ENCODE peak calls at places on chromosomes 7 and 10, in four cellular contexts. N is GM12878, J is HCT116, G is HepG2. Z is an unnamed sample.

GRCh38 chr10:89515031-89515841 is 20.2 kb downstream of the SLC16A12 start:
- DNase-seq in N (no peak), J (no peak), G (no peak), Z (no peak)

GRCh38 chr7:155865830-155866545 is 53.7 kb upstream of the SHH start:
- DNase-seq in N (no peak), J (no peak), G (no peak), Z (no peak)

GRCh38 chr10:46264737-46265368 is 21.9 kb upstream of the ANTXRL start:
- DNase-seq in N (no peak), J (no peak), G (no peak), Z (no peak)

GRCh38 chr10:3452234-3452633 is 279.7 kb upstream of the PITRM1 start:
- DNase-seq in N (no peak), J (no peak), G (no peak), Z (peak)

GRCh38 chr10:72318383-72319262 is 36.1 kb downstream of the DNAJB12 start:
- DNase-seq in N (no peak), J (no peak), G (no peak), Z (no peak)

GRCh38 chr7:44348300-44348699 is 22.9 kb upstream of the CAMK2B start:
- DNase-seq in N (no peak), J (peak), G (peak), Z (peak)

GRCh38 chr10:110083884-110084283 is 76.1 kb downstream of the ADD3 start:
- DNase-seq in N (no peak), J (no peak), G (no peak), Z (no peak)

GRCh38 chr7:78095549-78095948 is 297.0 kb downstream of the PHTF2 start:
- DNase-seq in N (no peak), J (no peak), G (no peak), Z (no peak)

GRCh38 chr10:69481280-69481679 is 30.0 kb downstream of the TSPAN15 start:
- DNase-seq in N (no peak), J (no peak), G (no peak), Z (no peak)

GRCh38 chr10:61159253-61159652 is 215.3 kb upstream of the RHOBTB1 start:
- DNase-seq in N (no peak), J (no peak), G (no peak), Z (no peak)

DNA sequence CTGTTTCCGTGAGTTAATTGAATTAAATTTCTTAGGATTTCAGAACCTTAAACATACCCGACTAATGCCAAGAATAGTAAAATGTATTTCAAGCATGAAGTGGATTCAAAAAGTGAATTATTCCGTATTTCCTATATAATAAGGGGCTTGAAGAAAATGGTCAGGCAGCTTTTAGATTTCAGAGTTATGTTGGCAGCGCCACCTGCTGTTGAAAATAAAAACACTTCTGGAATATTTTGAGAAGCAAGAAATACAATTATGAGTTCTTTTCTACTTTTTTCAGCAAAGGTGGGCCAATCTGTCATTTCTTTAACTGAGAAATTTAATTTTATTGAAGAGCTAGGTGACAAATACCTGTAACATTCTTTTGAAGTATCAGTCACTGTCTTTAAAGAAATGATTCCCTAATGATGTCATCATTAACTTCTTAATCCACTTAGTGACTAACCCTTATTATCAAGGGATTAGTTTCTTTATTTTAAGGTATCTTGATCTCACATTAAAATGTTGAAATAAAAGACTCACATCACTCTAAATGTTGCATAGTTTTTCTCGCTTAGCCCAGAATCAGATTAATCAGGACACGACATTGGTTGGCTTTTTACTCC is 36.6 kb upstream of the AGR3 start:
- DNase-seq in N (no peak), J (peak), G (peak), Z (peak)
- TF ChIP-seq ZNF274 in N (no peak), J (no peak), G (no peak), Z (no peak)

GRCh38 chr10:67836491-67836890 is 1.5 kb downstream of the DNAJC12 start:
- DNase-seq in N (no peak), J (no peak), G (no peak), Z (no peak)
- TF ChIP-seq ZNF274 in N (no peak), J (no peak), G (no peak), Z (no peak)

GRCh38 chr7:151706568-151707469 is 170.1 kb downstream of the PRKAG2 start:
- DNase-seq in N (no peak), J (no peak), G (no peak), Z (no peak)

GRCh38 chr7:151702961-151703360 is 174.0 kb downstream of the PRKAG2 start:
- DNase-seq in N (no peak), J (no peak), G (no peak), Z (no peak)

GRCh38 chr7:151704969-151705743 is 171.8 kb downstream of the PRKAG2 start:
- DNase-seq in N (no peak), J (no peak), G (no peak), Z (no peak)

GRCh38 chr7:151705744-151706567 is 171.0 kb downstream of the PRKAG2 start:
- DNase-seq in N (no peak), J (peak), G (peak), Z (no peak)

DNA sequence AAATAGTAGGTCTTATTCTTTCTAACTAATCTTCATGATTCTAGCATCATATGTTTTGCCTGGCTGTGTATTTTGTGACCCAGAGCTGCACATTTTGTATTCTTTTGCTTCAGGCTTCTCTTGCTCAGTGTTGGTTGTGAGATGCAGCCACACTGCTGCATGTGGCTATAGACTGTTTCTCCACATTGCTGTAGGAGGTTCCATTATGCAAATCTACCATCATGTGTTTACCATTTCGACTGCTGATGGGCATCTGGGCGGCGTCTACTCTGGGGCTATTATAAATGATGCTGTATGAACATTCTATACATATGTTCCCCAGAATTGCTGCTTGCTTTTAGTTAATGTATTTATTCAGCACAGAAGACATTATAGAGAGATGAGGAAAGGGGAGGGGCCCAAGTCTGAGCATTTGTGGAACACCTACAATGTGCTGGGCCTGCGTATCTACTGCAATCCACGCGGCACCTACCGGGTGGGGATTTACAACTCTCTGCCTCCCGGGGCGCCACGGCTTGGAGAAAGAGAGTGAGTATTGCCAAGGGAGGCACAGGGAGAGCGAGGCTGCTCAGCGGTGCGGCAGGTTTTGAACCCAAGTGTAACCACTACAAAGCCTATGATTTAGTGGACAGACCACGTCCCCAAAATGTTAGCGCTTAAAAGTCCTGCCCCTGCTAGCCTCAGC is 172.5 kb downstream of the PRKAG2 start:
- DNase-seq in N (no peak), J (no peak), G (no peak), Z (no peak)
- TF ChIP-seq ZNF274 in N (no peak), J (no peak), G (no peak), Z (no peak)

GRCh38 chr10:43202224-43202656 is 64.0 kb downstream of the CSGALNACT2 start:
- DNase-seq in N (no peak), J (peak), G (no peak), Z (no peak)
- TF ChIP-seq ZNF274 in N (no peak), J (no peak), G (no peak), Z (no peak)

GRCh38 chr7:106346678-106347217 is 62.0 kb upstream of the NAMPT start:
- DNase-seq in N (peak), J (peak), G (no peak), Z (no peak)
- TF ChIP-seq ZNF274 in N (no peak), J (no peak), G (no peak), Z (no peak)

GRCh38 chr10:35600193-35600592 is 4.9 kb upstream of the GJD4 start:
- DNase-seq in N (no peak), J (no peak), G (peak), Z (no peak)
- TF ChIP-seq ZNF274 in N (no peak), J (no peak), G (no peak), Z (no peak)

GRCh38 chr10:129967579-129968019 is 3.5 kb upstream of the EBF3 start:
- DNase-seq in N (no peak), J (no peak), G (no peak), Z (no peak)
- TF ChIP-seq ZNF274 in N (no peak), J (no peak), G (no peak), Z (no peak)

GRCh38 chr7:137715546-137715945 is 131.2 kb downstream of the DGKI start:
- DNase-seq in N (no peak), J (no peak), G (no peak), Z (no peak)

GRCh38 chr7:137716061-137716460 is 130.7 kb downstream of the DGKI start:
- DNase-seq in N (no peak), J (no peak), G (no peak), Z (no peak)

GRCh38 chr7:137717811-137718271 is 128.9 kb downstream of the DGKI start:
- DNase-seq in N (peak), J (no peak), G (no peak), Z (peak)

GRCh38 chr7:137717045-137717444 is 129.7 kb downstream of the DGKI start:
- DNase-seq in N (no peak), J (no peak), G (no peak), Z (no peak)

DNA sequence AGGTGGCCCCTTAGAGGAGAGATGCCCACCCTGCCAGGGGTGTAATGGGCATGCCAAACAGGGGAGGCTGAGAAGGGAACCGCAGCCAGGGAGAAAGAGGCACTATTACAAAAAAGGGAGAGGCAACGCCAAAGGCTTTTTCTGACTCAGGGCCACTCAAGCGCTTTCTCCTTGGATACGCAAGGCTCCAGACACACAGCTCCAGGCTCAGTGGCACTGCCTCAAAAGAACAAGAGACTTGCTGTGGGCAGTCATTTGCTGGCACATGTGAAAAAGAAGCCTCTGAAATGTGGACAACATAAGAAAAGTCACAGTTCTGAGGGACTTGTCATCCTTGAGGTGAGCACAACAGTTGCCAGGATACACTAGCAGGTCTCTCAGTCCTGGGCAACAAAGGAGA is 128.4 kb downstream of the DGKI start:
- DNase-seq in N (no peak), J (no peak), G (no peak), Z (no peak)
- TF ChIP-seq ZNF274 in N (no peak), J (no peak), G (no peak), Z (no peak)

DNA sequence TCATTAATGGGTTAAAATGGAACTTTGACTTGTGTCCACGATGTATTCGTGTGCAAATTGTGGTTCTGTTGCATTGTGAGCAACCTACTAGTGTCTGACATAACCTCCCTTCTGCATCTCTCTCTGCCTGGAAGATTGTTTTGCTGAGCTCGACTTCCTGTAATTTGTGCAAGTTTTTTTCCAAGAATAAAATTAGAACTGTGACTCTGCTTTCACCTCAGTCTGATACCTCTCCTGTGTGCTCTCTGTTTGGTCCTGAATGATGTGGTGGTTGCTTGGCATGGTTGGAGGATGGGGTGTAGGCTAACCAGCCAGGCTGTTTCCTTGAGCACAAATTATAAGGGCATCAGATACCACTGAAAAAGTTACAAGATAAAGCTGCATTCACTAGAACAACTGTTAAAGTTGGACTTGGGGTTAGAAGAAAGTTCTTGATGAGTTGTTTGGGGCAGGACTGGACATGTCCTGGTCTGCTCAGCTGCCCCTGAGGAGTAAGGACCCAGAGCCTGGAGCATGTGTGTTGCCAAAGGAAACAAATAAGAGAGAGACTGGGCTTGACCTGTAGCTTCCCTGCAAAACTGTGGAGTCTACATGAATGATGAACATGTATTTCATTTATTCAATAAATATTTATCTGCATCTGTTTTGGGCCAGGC is 1.9 kb upstream of the VOPP1 start:
- DNase-seq in N (no peak), J (no peak), G (no peak), Z (no peak)
- TF ChIP-seq ZNF274 in N (no peak), J (no peak), G (no peak), Z (no peak)